ENCODE peak calls at places on chromosomes 2 and 18, in six cellular contexts. P is Karpas-422, A is aorta, X is H7, K is tibial artery, G is right atrium auricular region. Q is an unnamed sample. For H3K36me3 and H3K27me3, the result is how much of the 10 kb centered on the place peaks cover.

GRCh38 chr2:191311627-191312026 is 66.4 kb downstream of the MYO1B start:
- DNase-seq in P (no peak), A (no peak), X (no peak), K (no peak), G (no peak), Q (no peak)

GRCh38 chr2:1104364-1104763 is 153.7 kb downstream of the SNTG2 start:
- DNase-seq in P (no peak), A (no peak), X (no peak), K (no peak), G (no peak), Q (no peak)

GRCh38 chr2:221530653-221531037 is 41.5 kb downstream of the EPHA4 start:
- DNase-seq in P (no peak), A (no peak), X (no peak), K (no peak), G (no peak), Q (no peak)

GRCh38 chr2:49490710-49491109 is 336.4 kb upstream of the FSHR start:
- DNase-seq in P (peak), A (no peak), X (peak), K (no peak), G (no peak), Q (no peak)

GRCh38 chr2:25041307-25041927 is 459 bp upstream of the EFR3B start:
- DNase-seq in P (no peak), A (peak), X (peak), K (peak), G (peak), Q (peak)

GRCh38 chr2:46257980-46258379 is 39.2 kb upstream of the EPAS1 start:
- DNase-seq in P (no peak), A (no peak), X (no peak), K (no peak), G (no peak), Q (no peak)

GRCh38 chr2:133711226-133711625 is 143.0 kb upstream of the NCKAP5 start:
- DNase-seq in P (no peak), A (no peak), X (no peak), K (no peak), G (no peak), Q (no peak)

GRCh38 chr2:26649322-26649721 is 8.2 kb upstream of the CIB4 start:
- DNase-seq in P (no peak), A (no peak), X (no peak), K (peak), G (no peak), Q (no peak)

GRCh38 chr2:191691898-191692297 is 14.0 kb downstream of the NABP1 start:
- DNase-seq in P (no peak), A (no peak), X (no peak), K (no peak), G (no peak), Q (no peak)

GRCh38 chr2:45184606-45185005 is 175.4 kb upstream of the SIX2 start:
- DNase-seq in P (no peak), A (no peak), X (no peak), K (no peak), G (no peak), Q (no peak)

GRCh38 chr2:27024812-27025211 is 8.0 kb upstream of the TMEM214 start:
- DNase-seq in P (no peak), A (no peak), X (peak), K (peak), G (no peak), Q (no peak)

GRCh38 chr18:80132196-80132812 is 23.2 kb downstream of the ADNP2 start:
- DNase-seq in P (no peak), A (no peak), X (no peak), K (no peak), G (no peak), Q (no peak)

GRCh38 chr2:42202299-42203008 is 33.3 kb downstream of the EML4 start:
- DNase-seq in P (no peak), A (no peak), X (no peak), K (no peak), G (no peak), Q (no peak)

GRCh38 chr2:27809761-27810241 is 38.3 kb downstream of the MRPL33 start:
- DNase-seq in P (no peak), A (no peak), X (no peak), K (no peak), G (no peak), Q (no peak)

GRCh38 chr18:7104649-7105048 is 12.9 kb downstream of the LAMA1 start:
- DNase-seq in P (no peak), A (no peak), X (no peak), K (no peak), G (no peak), Q (no peak)

GRCh38 chr2:54106631-54107454 is 8.6 kb upstream of the ACYP2 start:
- DNase-seq in P (peak), A (no peak), X (peak), K (no peak), G (no peak), Q (no peak)

GRCh38 chr2:43057026-43057741 is 169.2 kb downstream of the ZFP36L2 start:
- DNase-seq in P (no peak), A (peak), X (no peak), K (peak), G (no peak), Q (no peak)

GRCh38 chr2:200135082-200135481 is 171.4 kb upstream of the SPATS2L start:
- DNase-seq in P (no peak), A (no peak), X (no peak), K (no peak), G (no peak), Q (no peak)

GRCh38 chr18:48539406-48540328 is 836 bp downstream of the CTIF start:
- DNase-seq in P (peak), A (peak), X (peak), K (peak), G (peak), Q (peak)

GRCh38 chr18:47754311-47755101 is 176.0 kb downstream of the SMAD2 start:
- DNase-seq in P (peak), A (no peak), X (peak), K (no peak), G (peak), Q (no peak)

GRCh38 chr2:20496069-20496468 is 49.2 kb downstream of the RHOB start:
- DNase-seq in P (no peak), A (no peak), X (no peak), K (no peak), G (no peak), Q (peak)

GRCh38 chr2:63886445-63886844 is 44.7 kb downstream of the UGP2 start:
- DNase-seq in P (no peak), A (no peak), X (no peak), K (no peak), G (no peak), Q (no peak)
- H3K36me3 ChIP-seq in P (half or more), A (under half), X (half or more), K (half or more), G (half or more), Q (under half)

DNA sequence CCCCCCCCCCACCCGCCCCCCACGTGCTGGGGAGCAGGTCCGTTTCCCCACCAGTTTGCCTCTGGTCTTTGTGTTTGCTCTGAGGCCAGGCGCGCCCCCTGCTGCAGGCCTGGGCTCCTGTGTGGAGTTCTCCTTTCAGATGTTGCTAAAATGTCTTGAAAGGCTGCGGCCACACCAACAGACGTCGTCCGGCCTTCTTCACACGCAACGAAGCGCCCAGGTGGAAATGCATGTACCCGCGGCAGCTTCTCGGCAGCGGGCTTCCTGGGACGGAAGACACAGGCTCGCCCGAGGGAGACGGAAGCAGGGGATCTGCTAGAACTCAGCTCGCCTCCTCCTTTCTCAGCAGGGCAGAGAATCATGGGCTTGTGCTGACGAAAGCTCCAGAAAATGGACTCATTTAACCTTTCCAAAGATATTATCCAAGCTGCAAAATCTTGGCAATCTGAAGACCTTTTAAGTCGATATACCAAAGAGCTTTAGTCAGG is 125.3 kb upstream of the ZNF516 start:
- DNase-seq in P (peak), A (peak), X (peak), K (peak), G (peak), Q (peak)
- H3K4me3 ChIP-seq in P (no peak), A (no peak), X (peak), K (peak), G (peak), Q (peak)

DNA sequence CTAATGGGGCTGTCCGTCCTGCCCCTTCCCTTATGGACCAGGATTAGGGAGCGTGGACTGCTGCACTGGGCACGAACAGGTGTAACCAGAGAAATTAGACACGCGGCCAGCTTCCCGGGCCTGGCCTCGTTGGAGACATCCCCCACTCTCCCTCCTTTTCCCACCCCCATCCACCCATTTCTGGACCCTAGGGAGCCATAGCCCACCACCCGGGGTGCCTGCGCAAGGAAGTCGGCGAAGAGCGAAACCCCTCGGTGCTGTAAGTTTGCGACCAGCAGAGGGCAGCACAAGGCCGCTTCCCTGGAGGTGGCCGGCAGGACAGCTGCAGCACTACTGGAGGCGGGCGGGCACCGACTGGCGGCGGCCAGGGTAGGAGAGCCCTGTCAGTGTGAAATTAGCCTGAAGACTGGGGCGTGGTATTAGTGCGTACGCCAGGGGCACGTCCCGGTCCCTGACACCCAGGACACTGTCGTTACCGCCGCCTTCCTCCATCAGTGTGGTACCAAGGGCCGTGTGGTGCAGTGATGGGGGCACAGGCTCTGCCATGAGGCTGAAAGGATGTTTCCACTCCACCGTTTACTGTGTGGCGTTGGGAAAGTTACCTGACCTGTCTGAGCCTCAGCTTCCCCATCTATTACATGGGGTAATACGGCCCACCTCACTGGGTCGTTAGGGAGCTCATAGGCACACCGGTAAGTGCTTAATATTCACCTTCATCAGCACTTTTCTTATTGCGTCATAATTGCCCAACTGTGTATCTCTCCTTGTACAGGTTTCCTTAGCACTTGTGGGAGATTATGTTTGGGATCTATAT is 36.0 kb upstream of the CD207 start:
- DNase-seq in P (peak), A (peak), X (peak), K (peak), G (peak), Q (peak)
- H3K27me3 ChIP-seq in P (under half), A (under half), X (under half), K (under half), G (under half), Q (under half)

GRCh38 chr18:76386071-76386470 is 109.0 kb downstream of the ZNF516 start:
- DNase-seq in P (no peak), A (peak), X (no peak), K (peak), G (no peak), Q (no peak)

GRCh38 chr18:76386886-76387285 is 108.2 kb downstream of the ZNF516 start:
- DNase-seq in P (no peak), A (no peak), X (no peak), K (peak), G (no peak), Q (no peak)

GRCh38 chr18:76388891-76389423 is 106.1 kb downstream of the ZNF516 start:
- DNase-seq in P (no peak), A (no peak), X (no peak), K (peak), G (no peak), Q (no peak)

GRCh38 chr18:76387608-76388007 is 107.4 kb downstream of the ZNF516 start:
- DNase-seq in P (no peak), A (no peak), X (no peak), K (peak), G (no peak), Q (no peak)

GRCh38 chr18:76388261-76388660 is 106.8 kb downstream of the ZNF516 start:
- DNase-seq in P (no peak), A (no peak), X (no peak), K (peak), G (no peak), Q (no peak)
- H3K36me3 ChIP-seq in P (under half), A (under half), X (under half), K (under half), G (under half), Q (under half)

DNA sequence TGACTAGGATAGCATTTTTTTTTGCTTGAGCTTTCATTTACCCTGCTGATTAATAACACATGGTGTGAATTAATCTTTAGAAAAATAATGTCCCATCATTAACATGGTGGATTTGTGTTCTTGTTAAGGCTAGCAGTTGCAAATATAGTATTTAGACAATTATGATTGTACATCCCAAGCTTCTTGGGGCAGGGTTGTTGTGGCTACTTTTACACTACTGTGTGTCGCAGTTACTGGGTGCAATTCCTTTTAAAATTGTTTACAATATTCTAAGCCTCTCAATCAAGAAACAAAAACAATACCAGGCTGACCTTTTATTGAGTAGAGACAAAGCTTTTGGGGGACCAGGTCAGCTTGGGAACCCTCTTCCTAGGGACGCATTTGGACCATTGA is 2.5 kb downstream of the FMNL2 start:
- DNase-seq in P (no peak), A (no peak), X (no peak), K (no peak), G (no peak), Q (no peak)
- H3K4me3 ChIP-seq in P (no peak), A (no peak), X (no peak), K (peak), G (no peak), Q (peak)

GRCh38 chr2:237485304-237485703 is 1.7 kb upstream of the MLPH start:
- DNase-seq in P (no peak), A (no peak), X (no peak), K (no peak), G (no peak), Q (no peak)
- H3K27me3 ChIP-seq in P (under half), A (under half), X (under half), K (under half), G (under half), Q (under half)

GRCh38 chr18:59560556-59560955 is 136.7 kb downstream of the CCBE1 start:
- DNase-seq in P (no peak), A (no peak), X (no peak), K (no peak), G (no peak), Q (no peak)
- H3K36me3 ChIP-seq in P (under half), A (under half), X (under half), K (under half), G (under half), Q (under half)

GRCh38 chr18:58924473-58924872 is 59.8 kb downstream of the ZNF532 start:
- DNase-seq in P (no peak), A (no peak), X (no peak), K (no peak), G (no peak), Q (no peak)

GRCh38 chr18:58928401-58928800 is 63.7 kb downstream of the ZNF532 start:
- DNase-seq in P (no peak), A (no peak), X (no peak), K (no peak), G (no peak), Q (no peak)

GRCh38 chr18:58922995-58923394 is 58.3 kb downstream of the ZNF532 start:
- DNase-seq in P (no peak), A (no peak), X (no peak), K (no peak), G (no peak), Q (no peak)

GRCh38 chr18:58929206-58929605 is 64.5 kb downstream of the ZNF532 start:
- DNase-seq in P (no peak), A (no peak), X (no peak), K (no peak), G (no peak), Q (no peak)

GRCh38 chr18:58927659-58928058 is 63.0 kb downstream of the ZNF532 start:
- DNase-seq in P (no peak), A (no peak), X (no peak), K (no peak), G (no peak), Q (no peak)
- H3K4me3 ChIP-seq in P (no peak), A (no peak), X (no peak), K (no peak), G (no peak), Q (peak)

GRCh38 chr2:239626971-239627598 is 226.3 kb upstream of the HDAC4 start:
- DNase-seq in P (no peak), A (no peak), X (peak), K (no peak), G (peak), Q (no peak)
- H3K27me3 ChIP-seq in P (under half), A (under half), X (under half), K (under half), G (under half), Q (under half)

GRCh38 chr2:86038291-86039081 is 67.2 kb downstream of the POLR1A start:
- DNase-seq in P (no peak), A (peak), X (no peak), K (peak), G (no peak), Q (no peak)

GRCh38 chr2:86036790-86037138 is 68.9 kb downstream of the POLR1A start:
- DNase-seq in P (no peak), A (no peak), X (no peak), K (no peak), G (no peak), Q (no peak)

GRCh38 chr2:86039178-86039962 is 66.3 kb downstream of the POLR1A start:
- DNase-seq in P (no peak), A (peak), X (no peak), K (peak), G (no peak), Q (no peak)

GRCh38 chr2:86037141-86037794 is 68.4 kb downstream of the POLR1A start:
- DNase-seq in P (no peak), A (peak), X (no peak), K (peak), G (peak), Q (peak)

GRCh38 chr2:86037795-86038192 is 67.9 kb downstream of the POLR1A start:
- DNase-seq in P (no peak), A (peak), X (no peak), K (no peak), G (no peak), Q (no peak)
- H3K36me3 ChIP-seq in P (under half), A (under half), X (under half), K (half or more), G (under half), Q (half or more)